ENCODE peak calls at places on chromosomes 3 and 15, in five cellular contexts. One of them, this sample, is unnamed.

GRCh38 chr3:12138044-12138443 is 20.7 kb downstream of the TIMP4 start:
- DNase-seq in stomach: peak
- DNase-seq in HL-60: peak
- DNase-seq in WERI-Rb-1: peak
- DNase-seq in A549: peak
- DNase-seq in this sample: no peak

GRCh38 chr15:58146734-58147133 is 8.6 kb downstream of the AQP9 start:
- DNase-seq in HL-60: peak
- DNase-seq in stomach: no peak
- DNase-seq in A549: peak
- DNase-seq in WERI-Rb-1: no peak
- DNase-seq in this sample: no peak

GRCh38 chr3:15314276-15314675 is 18.1 kb downstream of the SH3BP5 start:
- DNase-seq in A549: no peak
- DNase-seq in WERI-Rb-1: no peak
- DNase-seq in stomach: no peak
- DNase-seq in HL-60: no peak
- DNase-seq in this sample: no peak

GRCh38 chr3:155409336-155409735 is 115.9 kb upstream of the STRIT1 start:
- DNase-seq in A549: no peak
- DNase-seq in stomach: no peak
- DNase-seq in WERI-Rb-1: no peak
- DNase-seq in HL-60: no peak
- DNase-seq in this sample: no peak

GRCh38 chr3:117545484-117545883 is 835.9 kb downstream of the TUSC7 start:
- DNase-seq in HL-60: no peak
- DNase-seq in WERI-Rb-1: no peak
- DNase-seq in stomach: no peak
- DNase-seq in A549: no peak
- DNase-seq in this sample: no peak

GRCh38 chr15:25568751-25569150 is 129.9 kb upstream of the UBE3A start:
- DNase-seq in HL-60: no peak
- DNase-seq in A549: no peak
- DNase-seq in stomach: no peak
- DNase-seq in WERI-Rb-1: no peak
- DNase-seq in this sample: no peak

GRCh38 chr15:65311760-65312159 is 7.3 kb downstream of the RNU5B-1 start:
- DNase-seq in A549: no peak
- DNase-seq in HL-60: no peak
- DNase-seq in WERI-Rb-1: no peak
- DNase-seq in stomach: no peak
- DNase-seq in this sample: no peak

GRCh38 chr3:148240351-148240750 is 457.4 kb upstream of the AGTR1 start:
- DNase-seq in HL-60: no peak
- DNase-seq in A549: no peak
- DNase-seq in WERI-Rb-1: no peak
- DNase-seq in stomach: no peak
- DNase-seq in this sample: no peak

GRCh38 chr3:126852536-126852935 is 130.4 kb upstream of the PLXNA1 start:
- DNase-seq in stomach: no peak
- DNase-seq in A549: no peak
- DNase-seq in WERI-Rb-1: no peak
- DNase-seq in HL-60: no peak
- DNase-seq in this sample: peak

GRCh38 chr3:30689202-30689641 is 82.8 kb downstream of the TGFBR2 start:
- DNase-seq in A549: peak
- DNase-seq in WERI-Rb-1: no peak
- DNase-seq in stomach: peak
- DNase-seq in HL-60: no peak
- DNase-seq in this sample: no peak

GRCh38 chr3:44509985-44510360 is 32.5 kb upstream of the ZNF445 start:
- DNase-seq in A549: peak
- DNase-seq in HL-60: no peak
- DNase-seq in stomach: no peak
- DNase-seq in WERI-Rb-1: no peak
- DNase-seq in this sample: no peak

GRCh38 chr3:60954049-60954448 is 297.2 kb downstream of the FHIT start:
- DNase-seq in A549: no peak
- DNase-seq in HL-60: no peak
- DNase-seq in WERI-Rb-1: no peak
- DNase-seq in stomach: no peak
- DNase-seq in this sample: no peak

GRCh38 chr3:11498646-11499045 is 145.1 kb downstream of the VGLL4 start:
- DNase-seq in A549: peak
- DNase-seq in stomach: peak
- DNase-seq in WERI-Rb-1: no peak
- DNase-seq in HL-60: no peak
- DNase-seq in this sample: no peak

GRCh38 chr3:99842826-99843589 is 25.3 kb downstream of the CMSS1 start:
- DNase-seq in stomach: no peak
- DNase-seq in A549: peak
- DNase-seq in WERI-Rb-1: no peak
- DNase-seq in HL-60: no peak
- DNase-seq in this sample: no peak

GRCh38 chr15:32668942-32669341 is 27.4 kb downstream of the SCG5 start:
- DNase-seq in stomach: no peak
- DNase-seq in WERI-Rb-1: peak
- DNase-seq in A549: no peak
- DNase-seq in HL-60: no peak
- DNase-seq in this sample: no peak

GRCh38 chr3:150377601-150378466 is 30.3 kb upstream of the TSC22D2 start:
- DNase-seq in WERI-Rb-1: no peak
- DNase-seq in stomach: no peak
- DNase-seq in A549: no peak
- DNase-seq in HL-60: no peak
- DNase-seq in this sample: no peak

GRCh38 chr3:52374173-52374572 is 58.1 kb downstream of the DNAH1 start:
- DNase-seq in stomach: no peak
- DNase-seq in WERI-Rb-1: no peak
- DNase-seq in A549: no peak
- DNase-seq in HL-60: no peak
- DNase-seq in this sample: no peak

GRCh38 chr3:184167786-184168185 is 6.9 kb upstream of the AP2M1 start:
- DNase-seq in stomach: no peak
- DNase-seq in HL-60: no peak
- DNase-seq in A549: no peak
- DNase-seq in WERI-Rb-1: no peak
- DNase-seq in this sample: no peak

GRCh38 chr3:108184824-108185223 is 37.4 kb downstream of the IFT57 start:
- DNase-seq in WERI-Rb-1: no peak
- DNase-seq in A549: no peak
- DNase-seq in HL-60: no peak
- DNase-seq in stomach: no peak
- DNase-seq in this sample: no peak

GRCh38 chr3:2218826-2219225 is 120.2 kb downstream of the CNTN4 start:
- DNase-seq in A549: no peak
- DNase-seq in stomach: no peak
- DNase-seq in HL-60: no peak
- DNase-seq in WERI-Rb-1: no peak
- DNase-seq in this sample: no peak

GRCh38 chr3:123319760-123320159 is 118.0 kb downstream of the SEC22A start:
- DNase-seq in WERI-Rb-1: peak
- DNase-seq in stomach: no peak
- DNase-seq in A549: no peak
- DNase-seq in HL-60: no peak
- DNase-seq in this sample: no peak

GRCh38 chr3:117706037-117706436 is 996.5 kb downstream of the TUSC7 start:
- DNase-seq in A549: no peak
- DNase-seq in HL-60: no peak
- DNase-seq in stomach: no peak
- DNase-seq in WERI-Rb-1: no peak
- DNase-seq in this sample: no peak

GRCh38 chr15:88661041-88661765 is 22.4 kb downstream of the ISG20 start:
- DNase-seq in WERI-Rb-1: no peak
- DNase-seq in HL-60: no peak
- DNase-seq in A549: no peak
- DNase-seq in stomach: no peak
- DNase-seq in this sample: peak

GRCh38 chr15:32029409-32029861 is 880 bp upstream of the CHRNA7 start:
- DNase-seq in stomach: peak
- DNase-seq in A549: peak
- DNase-seq in HL-60: no peak
- DNase-seq in WERI-Rb-1: peak
- DNase-seq in this sample: no peak

GRCh38 chr3:66816110-66816761 is 181.9 kb upstream of the KBTBD8 start:
- DNase-seq in WERI-Rb-1: no peak
- DNase-seq in HL-60: peak
- DNase-seq in stomach: no peak
- DNase-seq in A549: peak
- DNase-seq in this sample: no peak

GRCh38 chr15:89770041-89770440 is 6.1 kb upstream of the MESP2 start:
- DNase-seq in A549: no peak
- DNase-seq in stomach: no peak
- DNase-seq in WERI-Rb-1: no peak
- DNase-seq in HL-60: no peak
- DNase-seq in this sample: no peak

GRCh38 chr15:89776274-89777072 is at the start of gene MESP2:
- DNase-seq in WERI-Rb-1: no peak
- DNase-seq in A549: peak
- DNase-seq in HL-60: peak
- DNase-seq in stomach: peak
- DNase-seq in this sample: peak

GRCh38 chr15:89774492-89774891 is 1.6 kb upstream of the MESP2 start:
- DNase-seq in HL-60: no peak
- DNase-seq in A549: no peak
- DNase-seq in WERI-Rb-1: no peak
- DNase-seq in stomach: no peak
- DNase-seq in this sample: no peak

GRCh38 chr15:89775815-89776214 is 317 bp upstream of the MESP2 start:
- DNase-seq in A549: no peak
- DNase-seq in HL-60: no peak
- DNase-seq in WERI-Rb-1: no peak
- DNase-seq in stomach: no peak
- DNase-seq in this sample: peak

GRCh38 chr15:89772933-89773583 is 3.1 kb upstream of the MESP2 start:
- DNase-seq in stomach: no peak
- DNase-seq in WERI-Rb-1: no peak
- DNase-seq in A549: peak
- DNase-seq in HL-60: no peak
- DNase-seq in this sample: no peak
- TF ChIP-seq CTCF in stomach: no peak
- TF ChIP-seq CTCF in WERI-Rb-1: peak
- TF ChIP-seq CTCF in A549: no peak
- TF ChIP-seq CTCF in HL-60: no peak
- TF ChIP-seq CTCF in this sample: no peak

GRCh38 chr3:140913728-140914127 is 27.9 kb upstream of the SLC25A36 start:
- DNase-seq in A549: no peak
- DNase-seq in WERI-Rb-1: no peak
- DNase-seq in stomach: no peak
- DNase-seq in HL-60: no peak
- DNase-seq in this sample: no peak

GRCh38 chr3:140906785-140907184 is 34.9 kb upstream of the SLC25A36 start:
- DNase-seq in HL-60: no peak
- DNase-seq in A549: no peak
- DNase-seq in stomach: no peak
- DNase-seq in WERI-Rb-1: no peak
- DNase-seq in this sample: no peak

GRCh38 chr3:140914384-140914945 is 27.2 kb upstream of the SLC25A36 start:
- DNase-seq in WERI-Rb-1: no peak
- DNase-seq in stomach: no peak
- DNase-seq in HL-60: no peak
- DNase-seq in A549: no peak
- DNase-seq in this sample: no peak

GRCh38 chr3:140911822-140912221 is 29.8 kb upstream of the SLC25A36 start:
- DNase-seq in HL-60: no peak
- DNase-seq in stomach: no peak
- DNase-seq in WERI-Rb-1: no peak
- DNase-seq in A549: no peak
- DNase-seq in this sample: no peak

DNA sequence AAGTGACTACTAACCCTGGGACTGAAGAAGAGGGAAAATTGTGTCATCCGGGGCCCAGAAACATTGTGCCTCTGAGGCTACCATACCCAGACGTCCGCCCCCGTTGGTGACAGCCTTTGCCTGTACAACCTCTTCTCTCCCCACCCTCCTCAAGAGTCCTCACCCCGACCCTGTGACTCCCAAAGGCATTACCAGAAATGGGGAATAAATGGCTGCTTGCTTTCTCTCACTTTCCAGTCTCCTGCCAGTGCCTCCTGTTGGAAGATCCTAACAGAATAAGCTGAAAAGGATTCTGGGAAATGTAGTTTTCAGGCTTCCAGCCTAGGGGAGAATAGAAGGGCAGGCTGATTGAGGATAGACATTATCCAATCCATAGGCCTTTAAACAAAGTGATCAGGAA is 30.8 kb upstream of the SLC25A36 start:
- DNase-seq in A549: peak
- DNase-seq in stomach: no peak
- DNase-seq in HL-60: no peak
- DNase-seq in WERI-Rb-1: no peak
- DNase-seq in this sample: no peak
- H3K4me3 ChIP-seq in A549: no peak
- H3K4me3 ChIP-seq in stomach: no peak
- H3K4me3 ChIP-seq in HL-60: no peak
- H3K4me3 ChIP-seq in WERI-Rb-1: no peak
- H3K4me3 ChIP-seq in this sample: no peak

GRCh38 chr15:95837605-95838004 is 492.9 kb upstream of the NR2F2 start:
- DNase-seq in stomach: no peak
- DNase-seq in WERI-Rb-1: no peak
- DNase-seq in HL-60: no peak
- DNase-seq in A549: no peak
- DNase-seq in this sample: no peak

GRCh38 chr15:95843241-95843851 is 487.2 kb upstream of the NR2F2 start:
- DNase-seq in WERI-Rb-1: no peak
- DNase-seq in stomach: no peak
- DNase-seq in A549: no peak
- DNase-seq in HL-60: no peak
- DNase-seq in this sample: no peak

GRCh38 chr15:95839367-95839782 is 491.1 kb upstream of the NR2F2 start:
- DNase-seq in A549: no peak
- DNase-seq in WERI-Rb-1: no peak
- DNase-seq in stomach: no peak
- DNase-seq in HL-60: no peak
- DNase-seq in this sample: no peak

GRCh38 chr15:95842576-95842975 is 487.9 kb upstream of the NR2F2 start:
- DNase-seq in HL-60: no peak
- DNase-seq in stomach: no peak
- DNase-seq in WERI-Rb-1: no peak
- DNase-seq in A549: no peak
- DNase-seq in this sample: no peak

DNA sequence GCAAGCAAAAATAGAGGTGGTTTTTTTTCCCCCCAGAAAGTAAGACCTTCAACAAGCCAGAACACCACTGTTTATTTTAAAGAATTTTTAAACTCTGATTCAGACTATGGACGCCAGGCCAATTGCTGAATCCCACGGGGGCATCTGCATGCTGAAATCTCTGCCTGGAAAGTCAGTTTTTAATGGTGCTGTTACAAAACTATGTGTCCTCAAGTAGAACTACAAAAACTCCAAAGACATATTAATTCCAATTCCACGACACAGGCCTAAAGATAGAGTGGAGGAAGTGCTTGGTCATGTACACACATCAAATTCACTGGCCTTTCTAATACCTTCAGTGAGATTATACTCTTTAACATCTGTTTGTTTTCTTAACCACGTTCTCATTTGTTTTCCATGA is 490.5 kb upstream of the NR2F2 start:
- DNase-seq in stomach: no peak
- DNase-seq in HL-60: no peak
- DNase-seq in A549: no peak
- DNase-seq in WERI-Rb-1: no peak
- DNase-seq in this sample: peak
- H3K27ac ChIP-seq in stomach: peak
- H3K27ac ChIP-seq in HL-60: no peak
- H3K27ac ChIP-seq in A549: no peak
- H3K27ac ChIP-seq in WERI-Rb-1: no peak
- H3K27ac ChIP-seq in this sample: peak

GRCh38 chr3:134527037-134527436 is 41.2 kb downstream of the CEP63 start:
- DNase-seq in A549: peak
- DNase-seq in WERI-Rb-1: peak
- DNase-seq in stomach: no peak
- DNase-seq in HL-60: no peak
- DNase-seq in this sample: no peak
- TF ChIP-seq CTCF in A549: no peak
- TF ChIP-seq CTCF in WERI-Rb-1: peak
- TF ChIP-seq CTCF in stomach: no peak
- TF ChIP-seq CTCF in HL-60: no peak
- TF ChIP-seq CTCF in this sample: no peak